ENCODE peak calls at places on chromosome 12, in seven cellular contexts. F is neuronal stem cell, N is IMR-90, X is trophoblast cell, C is H9, V is H1, H is mesenchymal stem cell. O is an unnamed sample.
A peak's percentile ranks its signal among the peaks of the same experiment; 100 is the strongest.

GRCh38 chr12:110279976-110280783 is 867 bp upstream of the ATP2A2 start:
- DNase-seq in F (peak; percentile 70), N (peak; percentile 33), X (peak; percentile 44), C (peak; percentile 65), V (no peak), H (peak; percentile 73), O (peak; percentile 66)

GRCh38 chr12:6827982-6828670 is at the start of gene P3H3:
- DNase-seq in F (no peak), N (peak; percentile 47), X (peak; percentile 18), C (peak; percentile 73), V (no peak), H (peak; percentile 80), O (peak; percentile 86)

GRCh38 chr12:45612044-45612794 is 117.3 kb upstream of the ARID2 start:
- DNase-seq in F (no peak), N (peak; percentile 67), X (no peak), C (no peak), V (no peak), H (peak; percentile 62), O (no peak)

GRCh38 chr12:12986775-12987332 is 13.2 kb downstream of the HEBP1 start:
- DNase-seq in F (no peak), N (no peak), X (no peak), C (no peak), V (no peak), H (no peak), O (no peak)

GRCh38 chr12:121799175-121799841 is 4.5 kb upstream of the SETD1B start:
- DNase-seq in F (no peak), N (peak; percentile 85), X (peak; percentile 80), C (peak; percentile 71), V (no peak), H (peak; percentile 93), O (peak; percentile 93)

GRCh38 chr12:44972746-44973421 is 78.0 kb downstream of the DBX2 start:
- DNase-seq in F (peak; percentile 33), N (no peak), X (peak; percentile 9), C (peak; percentile 67), V (no peak), H (peak; percentile 0), O (peak; percentile 69)

GRCh38 chr12:43758247-43758727 is 303 bp downstream of the PUS7L start:
- DNase-seq in F (peak; percentile 24), N (peak; percentile 38), X (peak; percentile 46), C (no peak), V (no peak), H (no peak), O (peak; percentile 41)

GRCh38 chr12:12721251-12721689 is 4.1 kb downstream of the CDKN1B start:
- DNase-seq in F (no peak), N (no peak), X (no peak), C (no peak), V (no peak), H (no peak), O (no peak)

GRCh38 chr12:12812605-12813119 is 484 bp upstream of the DDX47 start:
- DNase-seq in F (no peak), N (no peak), X (no peak), C (no peak), V (no peak), H (peak; percentile 11), O (no peak)

GRCh38 chr12:123384318-123384993 is 524 bp downstream of the KMT5A start:
- DNase-seq in F (no peak), N (no peak), X (peak; percentile 33), C (no peak), V (no peak), H (peak; percentile 49), O (peak; percentile 46)

GRCh38 chr12:38151991-38152700 is 164.4 kb upstream of the ALG10B start:
- DNase-seq in F (no peak), N (no peak), X (no peak), C (no peak), V (no peak), H (no peak), O (no peak)

GRCh38 chr12:98440165-98440581 is 75.2 kb upstream of the TMPO start:
- DNase-seq in F (no peak), N (peak; percentile 95), X (peak; percentile 94), C (no peak), V (no peak), H (peak; percentile 95), O (peak; percentile 68)

GRCh38 chr12:13570005-13570694 is 373.6 kb downstream of the EMP1 start:
- DNase-seq in F (no peak), N (no peak), X (no peak), C (no peak), V (no peak), H (no peak), O (no peak)

GRCh38 chr12:132847363-132848356 is 19.0 kb upstream of the GOLGA3 start:
- DNase-seq in F (no peak), N (no peak), X (no peak), C (peak; percentile 92), V (peak; percentile 47), H (no peak), O (peak; percentile 74)

GRCh38 chr12:2453076-2453806 is 341.5 kb upstream of the FKBP4 start:
- DNase-seq in F (no peak), N (no peak), X (no peak), C (no peak), V (no peak), H (no peak), O (no peak)

GRCh38 chr12:124917135-124917840 is 2.8 kb upstream of the UBC start:
- DNase-seq in F (peak; percentile 95), N (peak; percentile 100), X (peak; percentile 99), C (peak; percentile 100), V (peak; percentile 97), H (peak; percentile 100), O (peak; percentile 100)

GRCh38 chr12:34356233-34356987 is 334.1 kb downstream of the ALG10 start:
- DNase-seq in F (no peak), N (no peak), X (no peak), C (no peak), V (no peak), H (no peak), O (no peak)

GRCh38 chr12:30514666-30515065 is 181.0 kb downstream of the IPO8 start:
- DNase-seq in F (no peak), N (no peak), X (no peak), C (no peak), V (no peak), H (no peak), O (no peak)

GRCh38 chr12:111827916-111828315 is 14.1 kb upstream of the MAPKAPK5 start:
- DNase-seq in F (no peak), N (no peak), X (no peak), C (no peak), V (no peak), H (no peak), O (no peak)

GRCh38 chr12:100675432-100675831 is 101.9 kb downstream of the GAS2L3 start:
- DNase-seq in F (no peak), N (peak; percentile 72), X (peak; percentile 6), C (no peak), V (no peak), H (peak; percentile 64), O (no peak)

GRCh38 chr12:67649165-67650126 is 901 bp downstream of the DYRK2 start:
- DNase-seq in F (no peak), N (no peak), X (peak; percentile 38), C (no peak), V (no peak), H (no peak), O (peak; percentile 29)

GRCh38 chr12:109523504-109523903 is 46.1 kb downstream of the UBE3B start:
- DNase-seq in F (no peak), N (no peak), X (no peak), C (no peak), V (no peak), H (no peak), O (no peak)

GRCh38 chr12:58323676-58324075 is 382.3 kb downstream of the ATP23 start:
- DNase-seq in F (no peak), N (peak; percentile 12), X (peak; percentile 68), C (no peak), V (no peak), H (no peak), O (no peak)
- H2BK120ac ChIP-seq in F (no peak overlapping the region), N (peak overlapping the region; percentile 13), X (no peak overlapping the region), C (no peak overlapping the region), V (no peak overlapping the region), H (no peak overlapping the region), O (no peak overlapping the region)

DNA sequence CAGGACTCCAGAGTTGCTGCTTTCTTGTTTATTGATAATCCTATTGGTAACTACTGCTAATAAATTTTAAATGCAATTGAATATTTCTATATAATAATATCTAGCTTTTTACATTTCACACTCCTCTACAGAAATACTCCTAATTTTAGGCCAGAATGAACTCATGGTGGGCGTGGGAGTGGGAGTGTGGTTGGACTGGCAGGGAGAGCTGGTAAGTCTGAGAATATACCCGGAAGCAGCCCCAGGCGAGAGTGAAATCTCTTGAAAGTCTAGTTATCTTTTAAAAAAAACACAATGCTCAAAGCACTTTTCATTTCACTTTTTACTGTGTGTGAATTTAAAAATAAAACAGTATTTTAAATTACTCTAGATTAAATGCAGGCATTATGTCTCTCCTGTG is 4.7 kb downstream of the TMEM263 start:
- DNase-seq in F (no peak), N (no peak), X (no peak), C (no peak), V (no peak), H (no peak), O (no peak)
- H2BK120ac ChIP-seq in F (no peak overlapping the region), N (no peak overlapping the region), X (no peak overlapping the region), C (no peak overlapping the region), V (no peak overlapping the region), H (no peak overlapping the region), O (no peak overlapping the region)

DNA sequence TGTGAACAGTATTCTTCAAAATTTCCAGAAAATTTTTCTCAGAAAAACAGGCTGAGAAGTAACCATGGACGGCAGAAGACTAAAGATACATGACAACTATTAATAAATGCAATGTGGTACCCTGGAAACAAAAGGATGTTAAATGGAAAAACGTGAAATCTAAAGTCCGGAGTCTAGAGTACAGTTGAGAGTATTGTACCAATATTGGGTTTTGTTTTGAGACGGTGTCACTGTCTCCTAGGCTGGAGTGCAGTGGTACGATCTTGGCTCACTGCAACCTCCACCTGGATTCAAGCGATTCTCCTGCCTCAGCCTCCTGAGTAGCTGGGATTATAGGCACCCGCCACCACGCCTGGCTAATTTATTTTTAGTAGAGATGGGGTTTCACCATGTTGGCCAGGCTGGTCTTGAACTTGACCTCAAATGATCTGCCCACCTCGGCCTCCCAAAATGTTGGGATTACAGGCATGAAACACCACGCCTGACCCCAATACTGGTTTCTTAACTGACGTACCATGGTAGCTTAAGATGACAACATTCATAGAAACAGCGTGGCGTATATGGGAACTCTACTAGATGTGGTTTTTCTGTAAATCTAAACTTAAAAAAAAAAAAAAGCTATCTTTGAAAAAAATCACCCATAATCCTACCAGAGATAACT is 16.8 kb upstream of the TDG start:
- DNase-seq in F (no peak), N (no peak), X (no peak), C (no peak), V (no peak), H (no peak), O (no peak)
- H2BK120ac ChIP-seq in F (no peak overlapping the region), N (no peak overlapping the region), X (no peak overlapping the region), C (no peak overlapping the region), V (no peak overlapping the region), H (no peak overlapping the region), O (no peak overlapping the region)

DNA sequence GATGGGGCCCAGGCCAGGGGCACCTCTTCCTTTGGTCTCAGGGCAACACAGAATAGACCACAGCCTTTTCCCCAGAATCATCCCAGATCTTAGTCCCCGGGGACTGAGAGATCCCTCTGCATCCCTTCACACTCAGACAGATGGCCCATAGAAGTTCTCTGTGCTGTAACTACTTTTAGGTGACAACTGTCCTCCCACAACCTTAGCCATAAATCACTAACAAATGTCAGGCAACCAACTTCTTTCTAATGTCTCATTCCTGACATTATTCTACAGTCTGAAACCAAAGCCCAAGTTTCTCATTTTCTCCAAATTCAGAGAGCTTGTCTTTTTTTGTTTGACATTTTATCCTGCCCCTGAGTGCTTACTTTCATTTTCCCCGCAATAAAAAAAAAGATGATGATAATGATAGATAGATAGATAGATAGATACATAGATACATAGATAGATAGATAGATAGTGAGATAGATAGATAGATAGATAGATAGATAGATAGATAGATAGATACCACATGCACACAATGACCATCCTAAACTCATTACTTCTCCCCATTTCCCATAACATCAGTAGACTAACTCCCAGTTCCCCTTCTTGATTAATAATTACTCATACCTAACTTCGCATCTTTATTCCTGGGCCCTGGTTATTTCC is 28.6 kb downstream of the DUSP6 start:
- DNase-seq in F (no peak), N (no peak), X (no peak), C (no peak), V (no peak), H (no peak), O (no peak)
- H2BK120ac ChIP-seq in F (no peak overlapping the region), N (no peak overlapping the region), X (peak overlapping the region; percentile 69), C (no peak overlapping the region), V (no peak overlapping the region), H (no peak overlapping the region), O (no peak overlapping the region)

O was measured in mesendoderm.